ENCODE peak calls at places on chromosome 11, in eight cellular contexts. One of them, this sample, is unnamed.

GRCh38 chr11:65645710-65646109 is 7.8 kb downstream of the SIPA1 start:
- DNase-seq in GM12878: no peak
- DNase-seq in vagina: no peak
- DNase-seq in prostate gland: no peak
- DNase-seq in stomach: no peak
- DNase-seq in HCT116: no peak
- DNase-seq in breast epithelium: no peak
- DNase-seq in endothelial cell of umbilical vein: no peak
- DNase-seq in this sample: peak

GRCh38 chr11:116773203-116774112 is 671 bp upstream of the BUD13 start:
- DNase-seq in GM12878: no peak
- DNase-seq in vagina: no peak
- DNase-seq in prostate gland: no peak
- DNase-seq in stomach: no peak
- DNase-seq in HCT116: no peak
- DNase-seq in breast epithelium: no peak
- DNase-seq in endothelial cell of umbilical vein: peak
- DNase-seq in this sample: no peak

GRCh38 chr11:93288079-93288478 is 42.5 kb upstream of the DEUP1 start:
- DNase-seq in GM12878: peak
- DNase-seq in vagina: no peak
- DNase-seq in prostate gland: no peak
- DNase-seq in stomach: no peak
- DNase-seq in HCT116: no peak
- DNase-seq in breast epithelium: no peak
- DNase-seq in endothelial cell of umbilical vein: no peak
- DNase-seq in this sample: no peak

GRCh38 chr11:12717851-12718291 is 43.6 kb downstream of the TEAD1 start:
- DNase-seq in GM12878: peak
- DNase-seq in vagina: no peak
- DNase-seq in prostate gland: no peak
- DNase-seq in stomach: no peak
- DNase-seq in HCT116: no peak
- DNase-seq in breast epithelium: no peak
- DNase-seq in endothelial cell of umbilical vein: no peak
- DNase-seq in this sample: no peak

GRCh38 chr11:2794419-2794795 is 91.2 kb downstream of the CDKN1C start:
- DNase-seq in GM12878: no peak
- DNase-seq in vagina: no peak
- DNase-seq in prostate gland: no peak
- DNase-seq in stomach: peak
- DNase-seq in HCT116: no peak
- DNase-seq in breast epithelium: peak
- DNase-seq in endothelial cell of umbilical vein: no peak
- DNase-seq in this sample: peak

GRCh38 chr11:78168539-78169477 is 19.6 kb downstream of the KCTD21 start:
- DNase-seq in GM12878: no peak
- DNase-seq in vagina: no peak
- DNase-seq in prostate gland: peak
- DNase-seq in stomach: peak
- DNase-seq in HCT116: no peak
- DNase-seq in breast epithelium: no peak
- DNase-seq in endothelial cell of umbilical vein: peak
- DNase-seq in this sample: no peak

GRCh38 chr11:35163707-35164496 is 24.9 kb downstream of the CD44 start:
- DNase-seq in GM12878: no peak
- DNase-seq in vagina: no peak
- DNase-seq in prostate gland: no peak
- DNase-seq in stomach: no peak
- DNase-seq in HCT116: no peak
- DNase-seq in breast epithelium: no peak
- DNase-seq in endothelial cell of umbilical vein: no peak
- DNase-seq in this sample: no peak

GRCh38 chr11:116287866-116288265 is 484.9 kb downstream of the BUD13 start:
- DNase-seq in GM12878: no peak
- DNase-seq in vagina: no peak
- DNase-seq in prostate gland: no peak
- DNase-seq in stomach: no peak
- DNase-seq in HCT116: no peak
- DNase-seq in breast epithelium: no peak
- DNase-seq in endothelial cell of umbilical vein: no peak
- DNase-seq in this sample: no peak

DNA sequence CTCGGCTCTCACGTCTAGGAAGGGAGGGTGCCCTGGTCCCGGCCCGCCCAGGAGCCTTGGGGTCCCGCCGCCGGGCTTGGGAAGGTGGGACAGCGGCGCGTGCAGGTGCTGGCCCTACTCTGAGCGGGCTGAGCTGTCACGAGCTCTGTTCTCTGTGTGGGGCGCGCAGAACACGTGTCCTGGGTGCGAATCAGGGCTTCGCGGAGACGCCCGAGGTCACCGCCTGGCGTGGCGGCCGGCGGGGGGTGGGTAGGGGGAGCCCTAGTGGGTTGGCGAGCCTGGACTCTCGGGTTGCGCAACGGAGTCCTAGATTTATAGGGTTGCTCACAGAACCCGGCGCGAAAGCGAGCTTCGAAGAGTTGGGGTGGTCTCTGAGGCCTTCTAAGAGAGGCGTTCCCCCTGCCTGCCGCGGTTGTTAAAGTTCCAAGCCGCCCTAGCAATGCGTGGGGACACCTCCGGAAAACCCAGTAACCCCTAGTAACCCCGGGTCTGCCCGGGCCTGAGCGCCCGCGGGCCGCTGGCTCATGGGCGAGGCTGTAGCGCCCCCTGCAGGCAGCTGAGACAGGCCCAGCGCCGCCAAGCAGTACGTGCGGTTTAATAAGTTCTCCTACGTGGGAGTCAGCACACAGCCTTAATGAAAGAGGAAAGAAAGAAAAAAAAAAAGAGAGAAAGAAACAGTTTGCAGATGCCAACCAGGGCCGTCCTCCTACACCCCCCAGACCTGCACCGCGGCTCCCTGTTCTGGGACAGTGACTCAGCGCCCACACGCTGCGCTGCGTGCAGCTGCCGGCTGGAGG is 2.7 kb downstream of the ADM start:
- DNase-seq in GM12878: peak
- DNase-seq in vagina: no peak
- DNase-seq in prostate gland: peak
- DNase-seq in stomach: peak
- DNase-seq in HCT116: peak
- DNase-seq in breast epithelium: peak
- DNase-seq in endothelial cell of umbilical vein: peak
- DNase-seq in this sample: peak
- TF ChIP-seq POLR2A in GM12878: no peak
- TF ChIP-seq POLR2A in vagina: no peak
- TF ChIP-seq POLR2A in prostate gland: peak
- TF ChIP-seq POLR2A in stomach: no peak
- TF ChIP-seq POLR2A in HCT116: peak
- TF ChIP-seq POLR2A in breast epithelium: no peak
- TF ChIP-seq POLR2A in endothelial cell of umbilical vein: peak
- TF ChIP-seq POLR2A in this sample: no peak

DNA sequence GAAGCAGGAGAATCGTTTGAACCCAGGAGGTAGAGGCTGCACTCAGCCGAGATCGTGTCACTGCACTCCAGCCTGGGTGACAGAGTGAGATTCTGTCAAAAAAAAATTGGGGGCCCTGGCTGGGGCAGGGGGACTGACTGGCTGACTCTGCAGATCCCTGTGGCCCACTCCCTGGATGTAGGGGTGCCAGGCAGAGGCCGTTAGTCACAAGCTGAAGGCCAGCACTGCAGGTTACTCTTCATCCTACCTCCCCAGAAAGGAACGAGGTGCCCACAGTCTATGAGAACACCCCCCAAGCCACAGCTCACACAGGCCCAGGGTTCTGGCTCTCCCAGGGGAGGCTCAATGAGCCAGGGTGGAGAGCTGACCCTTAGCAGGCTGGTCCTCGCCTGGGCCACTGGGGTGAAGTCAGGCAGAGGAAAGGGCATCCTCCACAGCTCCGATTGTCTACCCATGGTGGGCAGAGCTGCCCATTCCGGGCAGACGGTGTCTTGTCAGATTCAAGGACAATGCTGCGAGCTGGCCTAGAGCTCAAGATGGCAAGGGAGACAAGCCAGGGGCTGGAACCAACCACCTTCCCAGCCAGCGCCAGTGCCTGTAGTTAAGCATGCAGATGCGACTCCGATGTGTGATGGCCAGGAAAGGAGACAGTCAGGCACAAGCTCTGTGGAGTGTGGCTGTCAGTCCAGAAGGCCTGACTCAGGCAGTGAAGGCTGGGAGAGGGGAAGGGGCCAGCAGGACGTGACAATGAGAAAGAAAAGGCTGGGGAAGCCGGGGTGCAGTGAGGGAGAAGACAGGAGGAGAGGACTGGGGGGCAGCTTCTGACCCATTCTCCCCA is 12.4 kb downstream of the C11orf24 start:
- DNase-seq in GM12878: no peak
- DNase-seq in vagina: no peak
- DNase-seq in prostate gland: no peak
- DNase-seq in stomach: no peak
- DNase-seq in HCT116: no peak
- DNase-seq in breast epithelium: no peak
- DNase-seq in endothelial cell of umbilical vein: no peak
- DNase-seq in this sample: no peak
- TF ChIP-seq POLR2AphosphoS5 in GM12878: no peak
- TF ChIP-seq POLR2AphosphoS5 in vagina: no peak
- TF ChIP-seq POLR2AphosphoS5 in prostate gland: no peak
- TF ChIP-seq POLR2AphosphoS5 in stomach: no peak
- TF ChIP-seq POLR2AphosphoS5 in HCT116: no peak
- TF ChIP-seq POLR2AphosphoS5 in breast epithelium: no peak
- TF ChIP-seq POLR2AphosphoS5 in endothelial cell of umbilical vein: no peak
- TF ChIP-seq POLR2AphosphoS5 in this sample: no peak

DNA sequence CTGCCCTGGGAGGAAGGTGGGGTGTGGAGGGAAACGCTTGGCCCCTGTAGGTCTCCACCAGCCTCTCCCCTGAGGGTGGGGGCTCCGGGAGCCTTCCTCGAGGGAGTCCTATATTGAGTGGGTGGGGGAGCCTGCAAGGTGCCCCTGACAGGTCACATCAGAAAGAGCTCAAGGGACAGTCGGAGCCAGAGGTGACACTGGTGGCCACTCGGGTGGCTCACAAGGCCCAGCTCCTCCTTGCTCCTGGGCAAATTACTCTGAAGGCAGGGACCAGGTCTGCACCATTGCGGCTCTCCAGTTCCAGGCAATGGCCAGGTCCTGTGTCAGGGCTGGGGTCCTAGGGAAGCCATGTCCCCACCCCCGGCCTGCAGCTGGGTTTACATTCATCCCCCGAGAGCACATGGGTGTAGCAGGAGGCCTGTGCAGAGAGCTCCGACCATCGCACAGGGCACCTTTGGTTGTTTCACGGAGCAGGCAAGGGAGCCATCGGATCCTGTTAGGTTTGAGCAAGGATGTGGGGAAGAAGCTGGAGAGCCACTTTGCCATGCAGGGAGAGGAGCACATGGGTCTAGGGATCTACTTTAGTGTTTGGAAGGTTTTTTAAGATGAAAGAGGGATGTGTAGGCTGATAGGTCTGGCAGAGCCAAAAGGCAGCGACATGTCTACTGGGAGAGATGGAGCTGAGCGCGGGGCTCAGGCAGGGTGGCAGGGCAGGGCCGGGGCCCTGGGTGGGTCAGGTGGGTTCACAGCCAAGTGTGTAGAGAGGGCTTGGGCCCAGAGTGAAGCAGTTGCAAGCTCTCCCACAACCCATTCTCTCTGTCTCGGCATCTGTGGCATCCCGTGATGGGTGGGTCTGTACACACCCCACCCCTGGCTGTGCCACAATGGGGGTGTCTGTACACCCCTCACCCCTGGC is 14.8 kb downstream of the CCND1 start:
- DNase-seq in GM12878: no peak
- DNase-seq in vagina: no peak
- DNase-seq in prostate gland: no peak
- DNase-seq in stomach: no peak
- DNase-seq in HCT116: no peak
- DNase-seq in breast epithelium: peak
- DNase-seq in endothelial cell of umbilical vein: no peak
- DNase-seq in this sample: peak
- TF ChIP-seq CTCF in GM12878: no peak
- TF ChIP-seq CTCF in vagina: no peak
- TF ChIP-seq CTCF in prostate gland: no peak
- TF ChIP-seq CTCF in stomach: no peak
- TF ChIP-seq CTCF in HCT116: no peak
- TF ChIP-seq CTCF in breast epithelium: no peak
- TF ChIP-seq CTCF in endothelial cell of umbilical vein: no peak
- TF ChIP-seq CTCF in this sample: no peak

DNA sequence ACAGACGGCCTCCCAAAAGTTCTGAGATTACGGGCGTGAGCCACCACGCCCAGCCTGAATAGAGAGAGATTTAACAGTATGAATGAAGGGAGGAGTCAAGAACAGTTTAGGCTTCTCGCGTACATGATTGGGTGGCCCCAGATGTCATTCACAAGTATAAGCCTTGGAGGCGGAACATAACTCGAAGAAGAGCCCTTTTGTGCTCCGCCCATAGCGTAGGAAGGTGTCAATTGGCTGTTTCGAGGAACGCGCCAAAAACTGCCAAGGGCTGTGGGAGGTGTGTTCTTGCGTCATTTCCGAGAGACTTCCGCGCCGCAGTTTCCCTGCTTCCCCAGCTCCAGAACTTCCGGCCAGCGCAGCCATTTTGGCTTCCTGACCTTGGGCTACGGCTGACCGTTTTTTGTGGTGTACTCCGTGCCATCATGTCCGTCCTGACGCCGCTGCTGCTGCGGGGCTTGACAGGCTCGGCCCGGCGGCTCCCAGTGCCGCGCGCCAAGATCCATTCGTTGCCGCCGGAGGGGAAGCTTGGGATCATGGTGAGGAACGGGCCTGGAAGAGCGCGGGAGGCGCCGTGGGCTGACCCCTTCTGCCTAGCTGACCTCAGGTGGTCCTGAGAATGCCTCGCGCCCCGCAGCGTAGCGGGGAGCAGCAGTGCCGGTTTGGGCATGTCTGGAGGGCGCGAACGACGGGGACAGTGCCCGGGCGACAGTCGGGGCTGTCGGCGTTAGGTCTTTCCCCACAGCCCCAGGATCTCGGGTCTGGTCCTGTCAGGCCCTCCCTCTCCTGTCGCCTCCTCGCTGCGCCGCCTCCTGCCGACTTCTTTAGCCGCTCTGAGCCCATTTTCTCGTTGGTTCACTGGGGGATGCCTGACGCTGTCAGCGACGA is at the start of gene COX8A:
- DNase-seq in GM12878: peak
- DNase-seq in vagina: peak
- DNase-seq in prostate gland: peak
- DNase-seq in stomach: peak
- DNase-seq in HCT116: peak
- DNase-seq in breast epithelium: peak
- DNase-seq in endothelial cell of umbilical vein: peak
- DNase-seq in this sample: peak
- TF ChIP-seq POLR2A in GM12878: peak
- TF ChIP-seq POLR2A in vagina: no peak
- TF ChIP-seq POLR2A in prostate gland: peak
- TF ChIP-seq POLR2A in stomach: no peak
- TF ChIP-seq POLR2A in HCT116: no peak
- TF ChIP-seq POLR2A in breast epithelium: peak
- TF ChIP-seq POLR2A in endothelial cell of umbilical vein: peak
- TF ChIP-seq POLR2A in this sample: no peak

GRCh38 chr11:86706341-86707131 is 34.1 kb upstream of the ME3 start:
- DNase-seq in GM12878: no peak
- DNase-seq in vagina: no peak
- DNase-seq in prostate gland: peak
- DNase-seq in stomach: no peak
- DNase-seq in HCT116: no peak
- DNase-seq in breast epithelium: no peak
- DNase-seq in endothelial cell of umbilical vein: no peak
- DNase-seq in this sample: no peak
- TF ChIP-seq POLR2AphosphoS5 in GM12878: no peak
- TF ChIP-seq POLR2AphosphoS5 in vagina: no peak
- TF ChIP-seq POLR2AphosphoS5 in prostate gland: peak
- TF ChIP-seq POLR2AphosphoS5 in stomach: peak
- TF ChIP-seq POLR2AphosphoS5 in HCT116: no peak
- TF ChIP-seq POLR2AphosphoS5 in breast epithelium: no peak
- TF ChIP-seq POLR2AphosphoS5 in endothelial cell of umbilical vein: no peak
- TF ChIP-seq POLR2AphosphoS5 in this sample: no peak